ENCODE peak calls at places on chromosomes 4 and X, in ten cellular contexts. One of them, this sample, is unnamed. For H3K4me1, the result is how much of the 10 kb centered on the place peaks cover.

GRCh38 chr4:145351162-145351561 is 130.5 kb upstream of the SMAD1 start:
- DNase-seq in mucosa of descending colon: no peak
- DNase-seq in BE2C: no peak
- DNase-seq in left lung: no peak
- DNase-seq in cardiac muscle cell: no peak
- DNase-seq in transverse colon: no peak
- DNase-seq in pancreas: no peak
- DNase-seq in IMR-90: no peak
- DNase-seq in heart left ventricle: no peak
- DNase-seq in sigmoid colon: no peak
- DNase-seq in this sample: no peak

GRCh38 chr4:41268721-41269517 is 12.2 kb downstream of the UCHL1 start:
- DNase-seq in mucosa of descending colon: no peak
- DNase-seq in BE2C: no peak
- DNase-seq in left lung: no peak
- DNase-seq in cardiac muscle cell: no peak
- DNase-seq in transverse colon: no peak
- DNase-seq in pancreas: no peak
- DNase-seq in IMR-90: no peak
- DNase-seq in heart left ventricle: no peak
- DNase-seq in sigmoid colon: no peak
- DNase-seq in this sample: no peak

GRCh38 chr4:25253072-25253447 is 19.2 kb downstream of the PI4K2B start:
- DNase-seq in mucosa of descending colon: no peak
- DNase-seq in BE2C: no peak
- DNase-seq in left lung: no peak
- DNase-seq in cardiac muscle cell: no peak
- DNase-seq in transverse colon: no peak
- DNase-seq in pancreas: no peak
- DNase-seq in IMR-90: peak
- DNase-seq in heart left ventricle: no peak
- DNase-seq in sigmoid colon: no peak
- DNase-seq in this sample: no peak

GRCh38 chr4:53012738-53013137 is 150.6 kb downstream of the RASL11B start:
- DNase-seq in mucosa of descending colon: no peak
- DNase-seq in BE2C: no peak
- DNase-seq in left lung: no peak
- DNase-seq in cardiac muscle cell: peak
- DNase-seq in transverse colon: no peak
- DNase-seq in pancreas: no peak
- DNase-seq in IMR-90: peak
- DNase-seq in heart left ventricle: no peak
- DNase-seq in sigmoid colon: no peak
- DNase-seq in this sample: no peak

GRCh38 chr4:146288188-146288587 is 73.8 kb downstream of the REELD1 start:
- DNase-seq in mucosa of descending colon: no peak
- DNase-seq in BE2C: no peak
- DNase-seq in left lung: no peak
- DNase-seq in cardiac muscle cell: no peak
- DNase-seq in transverse colon: no peak
- DNase-seq in pancreas: no peak
- DNase-seq in IMR-90: no peak
- DNase-seq in heart left ventricle: no peak
- DNase-seq in sigmoid colon: no peak
- DNase-seq in this sample: no peak

GRCh38 chrX:19514791-19515614 is at the start of gene MAP3K15:
- DNase-seq in mucosa of descending colon: peak
- DNase-seq in BE2C: peak
- DNase-seq in left lung: peak
- DNase-seq in cardiac muscle cell: peak
- DNase-seq in transverse colon: peak
- DNase-seq in pancreas: peak
- DNase-seq in IMR-90: no peak
- DNase-seq in heart left ventricle: no peak
- DNase-seq in sigmoid colon: no peak
- DNase-seq in this sample: peak

GRCh38 chr4:74230902-74231499 is 73.1 kb downstream of the MTHFD2L start:
- DNase-seq in mucosa of descending colon: no peak
- DNase-seq in BE2C: no peak
- DNase-seq in left lung: peak
- DNase-seq in cardiac muscle cell: peak
- DNase-seq in transverse colon: peak
- DNase-seq in pancreas: no peak
- DNase-seq in IMR-90: peak
- DNase-seq in heart left ventricle: peak
- DNase-seq in sigmoid colon: no peak
- DNase-seq in this sample: no peak

GRCh38 chr4:186265683-186266648 is at the start of gene F11:
- DNase-seq in mucosa of descending colon: no peak
- DNase-seq in BE2C: no peak
- DNase-seq in left lung: no peak
- DNase-seq in cardiac muscle cell: no peak
- DNase-seq in transverse colon: no peak
- DNase-seq in pancreas: no peak
- DNase-seq in IMR-90: no peak
- DNase-seq in heart left ventricle: no peak
- DNase-seq in sigmoid colon: no peak
- DNase-seq in this sample: no peak

GRCh38 chr4:111064342-111064993 is 441.6 kb upstream of the PITX2 start:
- DNase-seq in mucosa of descending colon: no peak
- DNase-seq in BE2C: no peak
- DNase-seq in left lung: no peak
- DNase-seq in cardiac muscle cell: peak
- DNase-seq in transverse colon: no peak
- DNase-seq in pancreas: no peak
- DNase-seq in IMR-90: peak
- DNase-seq in heart left ventricle: no peak
- DNase-seq in sigmoid colon: no peak
- DNase-seq in this sample: no peak

GRCh38 chrX:11100281-11101035 is 10.7 kb upstream of the HCCS start:
- DNase-seq in mucosa of descending colon: no peak
- DNase-seq in BE2C: peak
- DNase-seq in left lung: no peak
- DNase-seq in cardiac muscle cell: peak
- DNase-seq in transverse colon: peak
- DNase-seq in pancreas: no peak
- DNase-seq in IMR-90: peak
- DNase-seq in heart left ventricle: no peak
- DNase-seq in sigmoid colon: peak
- DNase-seq in this sample: no peak

GRCh38 chr4:1055721-1056590 is 44.5 kb downstream of the FGFRL1 start:
- DNase-seq in mucosa of descending colon: peak
- DNase-seq in BE2C: peak
- DNase-seq in left lung: no peak
- DNase-seq in cardiac muscle cell: peak
- DNase-seq in transverse colon: peak
- DNase-seq in pancreas: peak
- DNase-seq in IMR-90: peak
- DNase-seq in heart left ventricle: no peak
- DNase-seq in sigmoid colon: peak
- DNase-seq in this sample: peak

GRCh38 chrX:109760241-109760921 is 27.3 kb upstream of the ACSL4 start:
- DNase-seq in mucosa of descending colon: no peak
- DNase-seq in BE2C: no peak
- DNase-seq in left lung: no peak
- DNase-seq in cardiac muscle cell: no peak
- DNase-seq in transverse colon: no peak
- DNase-seq in pancreas: no peak
- DNase-seq in IMR-90: no peak
- DNase-seq in heart left ventricle: no peak
- DNase-seq in sigmoid colon: no peak
- DNase-seq in this sample: no peak

GRCh38 chr4:57191523-57192034 is 81.4 kb upstream of the IGFBP7 start:
- DNase-seq in mucosa of descending colon: peak
- DNase-seq in BE2C: no peak
- DNase-seq in left lung: no peak
- DNase-seq in cardiac muscle cell: peak
- DNase-seq in transverse colon: peak
- DNase-seq in pancreas: no peak
- DNase-seq in IMR-90: no peak
- DNase-seq in heart left ventricle: no peak
- DNase-seq in sigmoid colon: peak
- DNase-seq in this sample: no peak

GRCh38 chrX:11558972-11559371 is 106.7 kb downstream of the ARHGAP6 start:
- DNase-seq in mucosa of descending colon: peak
- DNase-seq in BE2C: peak
- DNase-seq in left lung: no peak
- DNase-seq in cardiac muscle cell: no peak
- DNase-seq in transverse colon: peak
- DNase-seq in pancreas: no peak
- DNase-seq in IMR-90: no peak
- DNase-seq in heart left ventricle: no peak
- DNase-seq in sigmoid colon: no peak
- DNase-seq in this sample: no peak

GRCh38 chr4:85787133-85787532 is 312.2 kb downstream of the ARHGAP24 start:
- DNase-seq in mucosa of descending colon: no peak
- DNase-seq in BE2C: no peak
- DNase-seq in left lung: no peak
- DNase-seq in cardiac muscle cell: peak
- DNase-seq in transverse colon: no peak
- DNase-seq in pancreas: no peak
- DNase-seq in IMR-90: peak
- DNase-seq in heart left ventricle: no peak
- DNase-seq in sigmoid colon: no peak
- DNase-seq in this sample: no peak

GRCh38 chr4:85783900-85784299 is 308.9 kb downstream of the ARHGAP24 start:
- DNase-seq in mucosa of descending colon: no peak
- DNase-seq in BE2C: no peak
- DNase-seq in left lung: no peak
- DNase-seq in cardiac muscle cell: no peak
- DNase-seq in transverse colon: no peak
- DNase-seq in pancreas: no peak
- DNase-seq in IMR-90: no peak
- DNase-seq in heart left ventricle: no peak
- DNase-seq in sigmoid colon: no peak
- DNase-seq in this sample: no peak

GRCh38 chr4:85783483-85783882 is 308.5 kb downstream of the ARHGAP24 start:
- DNase-seq in mucosa of descending colon: no peak
- DNase-seq in BE2C: no peak
- DNase-seq in left lung: no peak
- DNase-seq in cardiac muscle cell: peak
- DNase-seq in transverse colon: no peak
- DNase-seq in pancreas: no peak
- DNase-seq in IMR-90: peak
- DNase-seq in heart left ventricle: no peak
- DNase-seq in sigmoid colon: no peak
- DNase-seq in this sample: no peak

GRCh38 chr4:85784947-85785346 is 310.0 kb downstream of the ARHGAP24 start:
- DNase-seq in mucosa of descending colon: no peak
- DNase-seq in BE2C: no peak
- DNase-seq in left lung: no peak
- DNase-seq in cardiac muscle cell: no peak
- DNase-seq in transverse colon: no peak
- DNase-seq in pancreas: no peak
- DNase-seq in IMR-90: no peak
- DNase-seq in heart left ventricle: no peak
- DNase-seq in sigmoid colon: no peak
- DNase-seq in this sample: no peak

DNA sequence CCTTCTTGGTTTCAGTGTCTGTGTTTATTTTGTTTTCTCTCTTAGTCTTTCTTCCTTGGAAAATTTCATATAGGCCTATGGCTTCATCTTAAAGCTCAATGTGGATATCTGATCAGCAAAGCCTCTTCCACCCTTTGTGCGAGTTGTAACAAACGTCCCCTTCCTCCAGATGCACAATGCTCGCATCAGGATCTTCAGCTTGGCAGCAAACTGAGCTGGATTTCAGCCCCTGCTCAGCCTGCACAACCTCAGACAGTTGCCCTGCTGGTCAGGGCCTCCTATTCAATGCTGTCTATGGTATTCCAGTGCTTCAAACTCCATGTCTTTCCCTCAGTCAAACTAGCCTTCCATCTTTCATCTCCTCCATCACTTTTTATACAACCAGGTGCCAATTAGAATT is 309.4 kb downstream of the ARHGAP24 start:
- DNase-seq in mucosa of descending colon: no peak
- DNase-seq in BE2C: no peak
- DNase-seq in left lung: no peak
- DNase-seq in cardiac muscle cell: peak
- DNase-seq in transverse colon: no peak
- DNase-seq in pancreas: no peak
- DNase-seq in IMR-90: no peak
- DNase-seq in heart left ventricle: no peak
- DNase-seq in sigmoid colon: no peak
- DNase-seq in this sample: no peak
- H3K4me1 ChIP-seq in mucosa of descending colon: under half
- H3K4me1 ChIP-seq in BE2C: under half
- H3K4me1 ChIP-seq in left lung: under half
- H3K4me1 ChIP-seq in cardiac muscle cell: under half
- H3K4me1 ChIP-seq in transverse colon: under half
- H3K4me1 ChIP-seq in pancreas: under half
- H3K4me1 ChIP-seq in IMR-90: under half
- H3K4me1 ChIP-seq in heart left ventricle: under half
- H3K4me1 ChIP-seq in sigmoid colon: under half
- H3K4me1 ChIP-seq in this sample: under half

DNA sequence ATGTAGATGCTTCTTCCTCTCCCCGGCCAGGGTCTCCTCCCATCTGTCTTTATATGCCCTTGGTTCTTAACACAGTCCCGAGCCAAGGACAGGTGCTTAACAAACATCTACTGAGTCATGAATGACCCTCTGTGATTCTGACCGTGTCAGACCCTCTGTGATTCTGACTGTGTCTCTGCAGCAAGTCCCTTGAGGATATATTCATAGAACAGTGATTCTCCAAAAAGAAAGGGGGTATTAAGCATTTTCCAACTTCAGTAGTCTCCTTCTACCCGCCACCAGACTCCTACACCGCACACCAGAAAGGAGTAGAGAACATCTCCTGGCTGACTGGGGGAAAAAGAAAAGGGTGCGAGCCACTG is 13.6 kb downstream of the ACSL1 start:
- DNase-seq in mucosa of descending colon: no peak
- DNase-seq in BE2C: no peak
- DNase-seq in left lung: no peak
- DNase-seq in cardiac muscle cell: no peak
- DNase-seq in transverse colon: no peak
- DNase-seq in pancreas: no peak
- DNase-seq in IMR-90: no peak
- DNase-seq in heart left ventricle: no peak
- DNase-seq in sigmoid colon: no peak
- DNase-seq in this sample: no peak
- H3K4me1 ChIP-seq in mucosa of descending colon: under half
- H3K4me1 ChIP-seq in BE2C: under half
- H3K4me1 ChIP-seq in left lung: under half
- H3K4me1 ChIP-seq in cardiac muscle cell: half or more
- H3K4me1 ChIP-seq in transverse colon: under half
- H3K4me1 ChIP-seq in pancreas: under half
- H3K4me1 ChIP-seq in IMR-90: under half
- H3K4me1 ChIP-seq in heart left ventricle: half or more
- H3K4me1 ChIP-seq in sigmoid colon: under half
- H3K4me1 ChIP-seq in this sample: under half

GRCh38 chr4:76979236-76979635 is 29.7 kb downstream of the SEPTIN11 start:
- DNase-seq in mucosa of descending colon: no peak
- DNase-seq in BE2C: no peak
- DNase-seq in left lung: no peak
- DNase-seq in cardiac muscle cell: no peak
- DNase-seq in transverse colon: no peak
- DNase-seq in pancreas: no peak
- DNase-seq in IMR-90: no peak
- DNase-seq in heart left ventricle: no peak
- DNase-seq in sigmoid colon: no peak
- DNase-seq in this sample: no peak
- H3K4me1 ChIP-seq in mucosa of descending colon: under half
- H3K4me1 ChIP-seq in BE2C: under half
- H3K4me1 ChIP-seq in left lung: under half
- H3K4me1 ChIP-seq in cardiac muscle cell: under half
- H3K4me1 ChIP-seq in transverse colon: under half
- H3K4me1 ChIP-seq in pancreas: under half
- H3K4me1 ChIP-seq in IMR-90: under half
- H3K4me1 ChIP-seq in heart left ventricle: half or more
- H3K4me1 ChIP-seq in sigmoid colon: under half
- H3K4me1 ChIP-seq in this sample: under half

GRCh38 chrX:21947671-21948070 is 7.2 kb downstream of the SMS start:
- DNase-seq in mucosa of descending colon: no peak
- DNase-seq in BE2C: no peak
- DNase-seq in left lung: no peak
- DNase-seq in cardiac muscle cell: no peak
- DNase-seq in transverse colon: no peak
- DNase-seq in pancreas: no peak
- DNase-seq in IMR-90: no peak
- DNase-seq in heart left ventricle: no peak
- DNase-seq in sigmoid colon: no peak
- DNase-seq in this sample: no peak
- H3K4me1 ChIP-seq in mucosa of descending colon: under half
- H3K4me1 ChIP-seq in BE2C: under half
- H3K4me1 ChIP-seq in left lung: under half
- H3K4me1 ChIP-seq in cardiac muscle cell: half or more
- H3K4me1 ChIP-seq in transverse colon: under half
- H3K4me1 ChIP-seq in pancreas: under half
- H3K4me1 ChIP-seq in IMR-90: under half
- H3K4me1 ChIP-seq in heart left ventricle: under half
- H3K4me1 ChIP-seq in sigmoid colon: under half
- H3K4me1 ChIP-seq in this sample: under half

This sample was measured in kidney.